ENCODE peak calls at places on chromosomes 7 and 10, in four cellular contexts. One of them, this sample, is unnamed.
A peak's percentile ranks its signal among the peaks of the same experiment; 100 is the strongest.

GRCh38 chr7:101231644-101232043 is 6.0 kb downstream of the CLDN15 start:
- DNase-seq in gastrocnemius medialis: no peak
- DNase-seq in CD8-positive, alpha-beta T cell: no peak
- DNase-seq in mesothelial cell of epicardium: no peak
- DNase-seq in this sample: no peak

GRCh38 chr7:112854169-112854568 is 64.0 kb upstream of the TMEM168 start:
- DNase-seq in gastrocnemius medialis: no peak
- DNase-seq in CD8-positive, alpha-beta T cell: no peak
- DNase-seq in mesothelial cell of epicardium: no peak
- DNase-seq in this sample: no peak

GRCh38 chr10:85266808-85267207 is 938.4 kb downstream of the CCSER2 start:
- DNase-seq in CD8-positive, alpha-beta T cell: no peak
- DNase-seq in gastrocnemius medialis: no peak
- DNase-seq in mesothelial cell of epicardium: no peak
- DNase-seq in this sample: no peak

GRCh38 chr10:89744021-89744420 is 42.6 kb downstream of the KIF20B start:
- DNase-seq in CD8-positive, alpha-beta T cell: no peak
- DNase-seq in gastrocnemius medialis: no peak
- DNase-seq in mesothelial cell of epicardium: no peak
- DNase-seq in this sample: no peak

GRCh38 chr7:45456105-45456504 is 118.1 kb upstream of the ADCY1 start:
- DNase-seq in mesothelial cell of epicardium: no peak
- DNase-seq in CD8-positive, alpha-beta T cell: no peak
- DNase-seq in gastrocnemius medialis: no peak
- DNase-seq in this sample: no peak

GRCh38 chr7:82167568-82168314 is 275.8 kb downstream of the CACNA2D1 start:
- DNase-seq in gastrocnemius medialis: no peak
- DNase-seq in mesothelial cell of epicardium: no peak
- DNase-seq in CD8-positive, alpha-beta T cell: no peak
- DNase-seq in this sample: no peak

GRCh38 chr10:1653321-1653720 is 84.0 kb downstream of the ADARB2 start:
- DNase-seq in mesothelial cell of epicardium: no peak
- DNase-seq in CD8-positive, alpha-beta T cell: no peak
- DNase-seq in gastrocnemius medialis: no peak
- DNase-seq in this sample: no peak

GRCh38 chr7:7751243-7752092 is 33.1 kb upstream of the RPA3 start:
- DNase-seq in gastrocnemius medialis: no peak
- DNase-seq in CD8-positive, alpha-beta T cell: no peak
- DNase-seq in mesothelial cell of epicardium: no peak
- DNase-seq in this sample: no peak

GRCh38 chr10:65742851-65743250 is 1183.0 kb upstream of the LRRTM3 start:
- DNase-seq in CD8-positive, alpha-beta T cell: no peak
- DNase-seq in gastrocnemius medialis: no peak
- DNase-seq in mesothelial cell of epicardium: no peak
- DNase-seq in this sample: no peak

GRCh38 chr7:140656548-140657515 is 15.9 kb upstream of the ADCK2 start:
- DNase-seq in mesothelial cell of epicardium: peak; percentile 47
- DNase-seq in gastrocnemius medialis: no peak
- DNase-seq in CD8-positive, alpha-beta T cell: no peak
- DNase-seq in this sample: no peak

GRCh38 chr7:140659727-140660396 is 12.9 kb upstream of the ADCK2 start:
- DNase-seq in mesothelial cell of epicardium: no peak
- DNase-seq in CD8-positive, alpha-beta T cell: no peak
- DNase-seq in gastrocnemius medialis: no peak
- DNase-seq in this sample: no peak

GRCh38 chr7:140655511-140656408 is 15.1 kb upstream of the DENND2A start:
- DNase-seq in gastrocnemius medialis: no peak
- DNase-seq in CD8-positive, alpha-beta T cell: no peak
- DNase-seq in mesothelial cell of epicardium: no peak
- DNase-seq in this sample: no peak

GRCh38 chr7:140661124-140661523 is 11.6 kb upstream of the ADCK2 start:
- DNase-seq in CD8-positive, alpha-beta T cell: no peak
- DNase-seq in mesothelial cell of epicardium: no peak
- DNase-seq in gastrocnemius medialis: no peak
- DNase-seq in this sample: no peak
- TF ChIP-seq CTCF in CD8-positive, alpha-beta T cell: no peak
- TF ChIP-seq CTCF in mesothelial cell of epicardium: no peak
- TF ChIP-seq CTCF in gastrocnemius medialis: no peak
- TF ChIP-seq CTCF in this sample: no peak

DNA sequence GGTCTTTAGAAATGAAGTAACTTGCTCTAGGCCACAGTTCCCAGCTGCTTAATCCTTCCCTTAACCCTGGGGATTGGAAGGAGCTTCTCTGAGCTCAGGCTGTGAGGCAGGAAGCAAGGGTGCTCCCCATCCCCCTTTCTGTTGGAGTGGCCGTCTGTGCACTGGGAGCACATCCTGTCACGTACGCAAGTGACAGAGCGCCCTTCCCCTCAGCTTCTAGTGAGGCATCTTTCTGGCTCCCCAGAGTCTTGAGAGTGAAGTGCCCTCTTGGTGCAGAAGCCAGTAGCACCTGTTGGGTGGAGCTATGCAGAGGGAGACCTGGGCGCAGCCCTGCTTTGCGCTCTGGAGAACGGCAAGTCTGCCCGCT is 47.8 kb downstream of the SHH start:
- DNase-seq in CD8-positive, alpha-beta T cell: no peak
- DNase-seq in mesothelial cell of epicardium: no peak
- DNase-seq in gastrocnemius medialis: no peak
- DNase-seq in this sample: no peak
- TF ChIP-seq CTCF in CD8-positive, alpha-beta T cell: no peak
- TF ChIP-seq CTCF in mesothelial cell of epicardium: no peak
- TF ChIP-seq CTCF in gastrocnemius medialis: no peak
- TF ChIP-seq CTCF in this sample: no peak

GRCh38 chr7:148303295-148304013 is 287.1 kb upstream of the C7orf33 start:
- DNase-seq in mesothelial cell of epicardium: peak; percentile 41
- DNase-seq in CD8-positive, alpha-beta T cell: no peak
- DNase-seq in gastrocnemius medialis: peak; percentile 41
- DNase-seq in this sample: no peak

GRCh38 chr7:148304456-148304855 is 286.1 kb upstream of the C7orf33 start:
- DNase-seq in CD8-positive, alpha-beta T cell: no peak
- DNase-seq in gastrocnemius medialis: no peak
- DNase-seq in mesothelial cell of epicardium: no peak
- DNase-seq in this sample: no peak

DNA sequence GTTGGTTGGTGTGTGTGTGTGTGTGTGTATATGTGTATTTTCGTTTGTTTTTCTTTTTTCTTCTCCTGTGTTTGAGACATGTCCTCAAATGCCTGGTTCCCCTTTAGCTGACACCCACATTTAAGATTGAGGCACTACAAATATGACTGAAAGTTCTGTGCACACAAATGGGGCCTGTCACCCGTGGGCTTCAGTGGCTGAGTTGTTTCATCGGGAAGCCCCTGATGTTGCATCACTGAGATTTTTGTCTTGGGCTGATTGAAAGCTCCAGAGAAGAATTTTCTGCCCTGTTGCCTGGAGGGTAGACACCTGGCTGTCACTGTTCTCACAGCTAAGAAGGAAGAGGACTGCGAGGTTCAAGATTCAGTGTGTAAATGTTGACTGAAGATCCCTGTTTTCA is 283.8 kb upstream of the C7orf33 start:
- DNase-seq in mesothelial cell of epicardium: no peak
- DNase-seq in gastrocnemius medialis: no peak
- DNase-seq in CD8-positive, alpha-beta T cell: no peak
- DNase-seq in this sample: no peak
- TF ChIP-seq CTCF in mesothelial cell of epicardium: no peak
- TF ChIP-seq CTCF in gastrocnemius medialis: no peak
- TF ChIP-seq CTCF in CD8-positive, alpha-beta T cell: no peak
- TF ChIP-seq CTCF in this sample: no peak

DNA sequence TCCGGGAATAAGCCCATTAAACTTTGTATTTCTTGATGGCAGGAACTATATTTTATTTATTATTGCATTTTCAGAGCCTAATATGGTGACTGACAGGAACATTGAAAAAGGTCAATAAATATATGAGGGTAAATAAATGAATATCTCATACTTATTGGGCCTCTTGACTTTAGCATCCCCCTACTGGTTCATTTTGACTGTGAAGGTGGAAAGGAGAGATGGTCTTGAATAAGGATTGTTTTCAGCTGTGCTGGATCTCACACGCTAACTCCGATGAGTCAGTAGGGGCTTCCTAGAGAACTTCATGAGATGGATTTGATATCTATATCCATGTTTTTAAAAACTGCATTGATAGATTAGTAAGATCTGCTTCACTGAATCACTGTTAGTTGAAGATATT is 1026.0 kb downstream of the REEP3 start:
- DNase-seq in CD8-positive, alpha-beta T cell: no peak
- DNase-seq in mesothelial cell of epicardium: no peak
- DNase-seq in gastrocnemius medialis: no peak
- DNase-seq in this sample: no peak
- TF ChIP-seq CTCF in CD8-positive, alpha-beta T cell: no peak
- TF ChIP-seq CTCF in mesothelial cell of epicardium: peak; percentile 12
- TF ChIP-seq CTCF in gastrocnemius medialis: no peak
- TF ChIP-seq CTCF in this sample: no peak

GRCh38 chr7:32104766-32105165 is 34.6 kb upstream of the PDE1C start:
- DNase-seq in mesothelial cell of epicardium: no peak
- DNase-seq in CD8-positive, alpha-beta T cell: no peak
- DNase-seq in gastrocnemius medialis: no peak
- DNase-seq in this sample: no peak

GRCh38 chr7:32108651-32109050 is 38.4 kb upstream of the PDE1C start:
- DNase-seq in mesothelial cell of epicardium: no peak
- DNase-seq in gastrocnemius medialis: no peak
- DNase-seq in CD8-positive, alpha-beta T cell: no peak
- DNase-seq in this sample: no peak

GRCh38 chr7:32100508-32100907 is 30.3 kb upstream of the PDE1C start:
- DNase-seq in gastrocnemius medialis: no peak
- DNase-seq in CD8-positive, alpha-beta T cell: no peak
- DNase-seq in mesothelial cell of epicardium: no peak
- DNase-seq in this sample: no peak

GRCh38 chr7:32102432-32102851 is 32.2 kb upstream of the PDE1C start:
- DNase-seq in mesothelial cell of epicardium: no peak
- DNase-seq in gastrocnemius medialis: no peak
- DNase-seq in CD8-positive, alpha-beta T cell: no peak
- DNase-seq in this sample: no peak

DNA sequence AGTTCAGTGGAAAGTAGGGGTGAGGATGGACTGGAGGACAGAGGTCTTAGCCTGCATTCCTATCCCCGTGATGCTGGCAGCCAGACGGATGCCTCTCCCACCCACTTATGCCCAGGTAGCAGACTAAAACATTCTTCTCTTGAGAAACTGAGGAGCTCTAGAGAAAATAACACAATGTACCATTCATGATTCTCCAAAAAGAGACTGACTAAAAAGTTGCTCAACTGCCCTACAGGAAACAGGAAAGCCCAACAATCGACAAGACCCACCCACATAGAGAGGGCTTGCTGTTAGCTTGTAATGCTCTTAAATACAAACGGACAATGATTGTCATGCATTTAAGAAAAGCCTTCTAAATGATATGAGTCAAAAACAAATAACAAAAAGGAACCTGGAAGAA is 33.2 kb upstream of the PDE1C start:
- DNase-seq in CD8-positive, alpha-beta T cell: no peak
- DNase-seq in gastrocnemius medialis: no peak
- DNase-seq in mesothelial cell of epicardium: no peak
- DNase-seq in this sample: no peak
- TF ChIP-seq CTCF in CD8-positive, alpha-beta T cell: no peak
- TF ChIP-seq CTCF in gastrocnemius medialis: no peak
- TF ChIP-seq CTCF in mesothelial cell of epicardium: no peak
- TF ChIP-seq CTCF in this sample: no peak

This sample was measured in natural killer cell.